ENCODE peak calls at places on chromosomes 6 and 20, in six cellular contexts. O is HCT116, B is HepG2, I is GM12878, C is SK-N-SH, K is K562. Q is an unnamed sample.

GRCh38 chr20:52727740-52728456 is 244.3 kb upstream of the TSHZ2 start:
- DNase-seq in O (no peak), B (no peak), I (no peak), C (no peak), K (no peak), Q (no peak)

GRCh38 chr20:48552550-48552949 is 275.2 kb downstream of the PREX1 start:
- DNase-seq in O (no peak), B (no peak), I (no peak), C (no peak), K (no peak), Q (no peak)

GRCh38 chr6:73121421-73121993 is 103.8 kb downstream of the KHDC1L start:
- DNase-seq in O (no peak), B (no peak), I (no peak), C (no peak), K (no peak), Q (peak; percentile 33)

GRCh38 chr20:45104786-45105185 is 3.9 kb upstream of the KCNS1 start:
- DNase-seq in O (no peak), B (no peak), I (no peak), C (no peak), K (no peak), Q (no peak)

GRCh38 chr6:167139761-167140160 is 16.9 kb downstream of the CCR6 start:
- DNase-seq in O (no peak), B (no peak), I (no peak), C (no peak), K (no peak), Q (no peak)

GRCh38 chr20:50459124-50459918 is 50.9 kb upstream of the PTPN1 start:
- DNase-seq in O (no peak), B (no peak), I (no peak), C (no peak), K (no peak), Q (no peak)

GRCh38 chr6:19535351-19535750 is 301.8 kb upstream of the ID4 start:
- DNase-seq in O (no peak), B (no peak), I (no peak), C (no peak), K (no peak), Q (no peak)

GRCh38 chr20:3010985-3011723 is 32.3 kb upstream of the GNRH2 start:
- DNase-seq in O (no peak), B (no peak), I (no peak), C (no peak), K (no peak), Q (no peak)

GRCh38 chr6:162032620-162033019 is 694.9 kb downstream of the PRKN start:
- DNase-seq in O (no peak), B (no peak), I (no peak), C (no peak), K (no peak), Q (no peak)

GRCh38 chr6:34940030-34940434 is 51.0 kb downstream of the ANKS1A start:
- DNase-seq in O (no peak), B (peak; percentile 41), I (no peak), C (no peak), K (no peak), Q (no peak)
- H2AFZ ChIP-seq in O (no peak overlapping the region), B (no peak overlapping the region), I (no peak overlapping the region), C (no peak overlapping the region), K (no peak overlapping the region), Q (no peak overlapping the region)

DNA sequence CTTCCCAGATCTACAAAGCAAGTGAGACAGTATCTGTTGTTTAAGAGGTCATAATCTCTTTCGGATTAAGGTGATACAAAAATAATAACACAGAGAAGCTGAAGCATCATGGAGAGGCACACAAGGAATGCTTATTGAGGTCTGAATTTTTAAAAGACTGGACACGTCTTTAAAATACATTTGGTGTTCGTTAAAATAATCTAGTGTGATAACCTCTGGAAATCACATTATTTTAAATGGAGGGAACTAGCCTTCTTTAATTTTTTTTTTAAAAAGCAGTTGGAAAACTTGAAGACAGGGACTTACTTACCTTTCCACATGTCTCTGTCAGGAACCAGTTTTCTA is 1.9 kb upstream of the LRRC1 start:
- DNase-seq in O (no peak), B (no peak), I (no peak), C (no peak), K (no peak), Q (no peak)
- H3K4me1 ChIP-seq in O (peaks cover 16% of the 10 kb centered on the region), B (peaks cover 43% of the 10 kb centered on the region), I (peaks cover 7% of the 10 kb centered on the region), C (no peaks in the 10 kb centered on the region), K (no peaks in the 10 kb centered on the region), Q (peaks cover 6% of the 10 kb centered on the region)

DNA sequence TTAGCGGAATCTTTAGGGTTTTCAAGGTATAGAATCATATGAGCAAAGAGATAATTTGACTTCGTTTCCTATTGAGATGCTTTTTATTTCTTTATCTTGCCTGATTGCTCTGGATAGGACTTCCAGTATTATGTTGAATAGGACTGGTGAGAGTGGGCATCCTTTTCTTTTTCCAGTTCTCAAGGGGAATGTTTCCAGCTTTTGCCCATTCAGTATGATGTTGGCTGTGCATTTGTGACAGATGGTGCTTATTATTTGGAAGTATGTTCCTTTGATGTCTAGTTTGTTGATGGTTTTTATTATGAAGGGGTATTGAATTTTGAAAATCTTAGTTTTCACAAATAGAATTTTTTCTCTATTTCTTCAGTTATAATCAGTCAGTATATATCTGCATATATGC is 656.6 kb upstream of the MAP3K7 start:
- DNase-seq in O (no peak), B (no peak), I (no peak), C (no peak), K (no peak), Q (no peak)
- TF ChIP-seq REST in O (no peak), B (no peak), I (no peak), C (no peak), K (no peak), Q (no peak)

DNA sequence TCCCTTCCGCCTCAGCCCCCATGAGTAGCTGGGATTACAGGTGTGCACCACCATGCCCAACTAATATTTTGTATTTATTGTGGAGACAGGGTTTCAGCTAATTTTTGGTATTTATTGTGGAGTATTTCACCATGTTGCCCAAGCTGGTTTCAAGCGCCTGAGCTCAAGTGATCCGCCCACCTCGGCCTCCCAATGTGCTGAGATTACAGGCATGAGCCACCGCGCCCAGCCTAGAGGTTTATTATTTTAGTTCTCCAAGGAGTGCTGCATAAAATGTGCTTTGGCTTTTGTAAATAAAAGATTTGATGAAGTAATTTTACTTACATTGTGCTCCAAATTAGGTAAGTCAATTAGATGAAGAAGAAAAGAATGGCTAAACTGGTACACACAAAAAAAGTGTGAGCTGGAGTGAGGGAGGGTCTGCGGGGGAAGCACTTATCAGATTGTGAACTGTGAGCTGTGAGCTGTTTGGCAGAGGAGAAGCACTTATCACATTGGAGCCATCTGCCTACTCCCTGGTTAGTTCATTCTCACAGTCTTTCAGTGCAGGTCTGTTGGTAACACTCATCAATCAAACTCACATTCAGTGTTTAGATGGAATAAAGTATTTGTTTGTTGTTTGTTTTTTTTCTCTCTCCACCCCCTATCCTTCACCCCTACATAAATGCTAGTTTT is 398.0 kb downstream of the EPHA7 start:
- DNase-seq in O (no peak), B (no peak), I (no peak), C (no peak), K (no peak), Q (no peak)
- H2AFZ ChIP-seq in O (no peak overlapping the region), B (no peak overlapping the region), I (no peak overlapping the region), C (no peak overlapping the region), K (no peak overlapping the region), Q (peak overlapping the region; percentile 40)

GRCh38 chr20:32534661-32535240 is 50.4 kb downstream of the NOL4L start:
- DNase-seq in O (no peak), B (no peak), I (no peak), C (no peak), K (no peak), Q (peak; percentile 58)
- H3K4me1 ChIP-seq in O (peaks cover 14% of the 10 kb centered on the region), B (peaks cover 68% of the 10 kb centered on the region), I (peaks cover 36% of the 10 kb centered on the region), C (no peaks in the 10 kb centered on the region), K (peaks cover 48% of the 10 kb centered on the region), Q (peaks cover 41% of the 10 kb centered on the region)

GRCh38 chr6:74720923-74721322 is 484.9 kb downstream of the COL12A1 start:
- DNase-seq in O (no peak), B (no peak), I (no peak), C (no peak), K (no peak), Q (no peak)

GRCh38 chr6:74717591-74717990 is 488.3 kb downstream of the COL12A1 start:
- DNase-seq in O (no peak), B (no peak), I (no peak), C (no peak), K (no peak), Q (no peak)

GRCh38 chr6:74713941-74714340 is 491.9 kb downstream of the COL12A1 start:
- DNase-seq in O (no peak), B (no peak), I (no peak), C (no peak), K (no peak), Q (no peak)

GRCh38 chr6:74715362-74716068 is 490.3 kb downstream of the COL12A1 start:
- DNase-seq in O (no peak), B (no peak), I (no peak), C (no peak), K (no peak), Q (no peak)
- TF ChIP-seq REST in O (no peak), B (no peak), I (no peak), C (no peak), K (no peak), Q (no peak)